ENCODE peak calls at places on chromosome 12, in eight cellular contexts. A is psoas muscle; U is heart left ventricle; Z is HepG2; T is effector memory CD4-positive, alpha-beta T cell; I is tibial artery; R is coronary artery; L is fibroblast of lung. X is an unnamed sample.

GRCh38 chr12:115437061-115437567 is 753.1 kb upstream of the TBX3 start:
- DNase-seq in I (no peak), T (no peak), Z (peak), U (peak), L (peak), R (no peak), A (no peak), X (no peak)

GRCh38 chr12:49838973-49839633 is 3.8 kb downstream of the BCDIN3D start:
- DNase-seq in Z (peak), A (no peak), U (no peak), R (no peak), T (no peak), L (peak), I (no peak), X (no peak)

GRCh38 chr12:10126401-10126800 is 3.6 kb downstream of the CLEC7A start:
- DNase-seq in R (no peak), I (no peak), T (no peak), Z (no peak), U (no peak), L (no peak), A (no peak), X (no peak)

GRCh38 chr12:67019070-67019469 is 250.1 kb upstream of the CAND1 start:
- DNase-seq in U (no peak), T (no peak), Z (no peak), I (no peak), R (no peak), A (no peak), L (peak), X (no peak)

GRCh38 chr12:109539508-109539907 is 33.8 kb downstream of the MMAB start:
- DNase-seq in T (no peak), Z (no peak), R (no peak), U (no peak), L (peak), A (no peak), I (no peak), X (no peak)

GRCh38 chr12:119229205-119229604 is 50.5 kb downstream of the HSPB8 start:
- DNase-seq in U (no peak), R (no peak), Z (no peak), A (no peak), L (no peak), T (no peak), I (no peak), X (no peak)

GRCh38 chr12:25130741-25131188 is 64.2 kb downstream of the DNAI7 start:
- DNase-seq in L (peak), T (no peak), A (no peak), U (no peak), I (no peak), Z (peak), R (no peak), X (no peak)

GRCh38 chr12:121917950-121918678 is at the start of gene CFAP251:
- DNase-seq in I (peak), R (peak), L (peak), T (peak), U (peak), Z (no peak), A (peak), X (peak)

GRCh38 chr12:44143170-44143569 is 307.3 kb downstream of the TMEM117 start:
- DNase-seq in U (no peak), L (no peak), R (no peak), T (no peak), A (no peak), I (no peak), Z (no peak), X (no peak)

DNA sequence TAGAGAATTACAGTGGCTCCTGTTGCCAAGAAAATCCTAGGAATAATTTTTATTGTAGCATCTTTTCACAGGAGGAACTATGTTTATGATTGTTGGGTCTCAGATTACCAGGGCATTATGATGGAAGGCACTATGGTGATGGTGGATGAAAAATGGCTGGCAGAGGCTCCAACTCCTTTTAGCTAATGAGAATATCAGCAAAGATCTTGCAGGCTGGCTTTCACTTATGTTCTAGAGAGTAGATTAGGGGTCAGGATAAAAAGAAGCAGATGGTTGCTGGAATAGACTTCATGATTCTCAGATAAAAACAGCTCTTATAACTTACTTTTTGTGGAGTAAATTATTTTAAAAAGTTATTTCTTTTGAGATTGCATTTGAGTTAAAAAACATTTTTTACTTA is 501.9 kb downstream of the TRHDE start:
- DNase-seq in T (no peak), U (no peak), Z (no peak), I (no peak), R (no peak), A (no peak), L (no peak), X (no peak)
- H3K27ac ChIP-seq in T (no peak), U (no peak), Z (no peak), I (no peak), R (no peak), A (no peak), L (no peak), X (no peak)

DNA sequence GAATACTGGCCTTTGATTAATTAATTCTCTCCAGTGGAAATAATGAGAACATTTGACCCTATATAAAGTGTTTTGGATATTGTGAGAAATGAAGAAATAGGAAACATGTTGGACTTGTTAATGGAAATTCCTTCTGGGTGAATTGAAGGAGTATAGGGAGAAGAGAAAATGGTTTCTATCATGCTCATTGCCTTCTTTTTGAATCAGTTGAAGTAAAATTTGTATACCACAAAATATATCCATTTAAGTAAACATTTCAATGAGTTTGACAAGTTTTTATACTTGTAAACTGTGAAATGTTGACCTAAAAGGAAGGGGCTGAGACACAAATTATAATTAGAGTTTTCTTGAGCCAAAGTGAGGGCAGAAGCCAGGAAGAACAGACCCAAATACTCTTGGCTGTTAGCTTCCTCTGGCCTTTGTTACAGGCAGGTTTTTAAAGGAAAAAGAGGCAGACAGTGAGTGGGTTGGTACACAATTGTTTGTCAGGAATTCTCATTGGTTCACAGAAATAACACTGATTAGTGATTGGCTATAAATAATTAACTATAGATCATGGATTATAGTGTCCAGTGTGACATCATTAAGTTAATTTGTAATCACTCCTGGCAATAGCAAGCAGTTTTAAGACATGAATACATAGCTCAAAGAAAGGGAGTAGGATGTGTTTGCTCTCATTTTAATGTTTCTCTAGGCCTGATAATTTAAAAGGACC is 826 bp downstream of the ZNF705A start:
- DNase-seq in U (no peak), A (no peak), Z (no peak), R (no peak), L (peak), T (no peak), I (no peak), X (no peak)
- H3K4me3 ChIP-seq in U (no peak), A (no peak), Z (no peak), R (no peak), L (no peak), T (no peak), I (no peak), X (no peak)

DNA sequence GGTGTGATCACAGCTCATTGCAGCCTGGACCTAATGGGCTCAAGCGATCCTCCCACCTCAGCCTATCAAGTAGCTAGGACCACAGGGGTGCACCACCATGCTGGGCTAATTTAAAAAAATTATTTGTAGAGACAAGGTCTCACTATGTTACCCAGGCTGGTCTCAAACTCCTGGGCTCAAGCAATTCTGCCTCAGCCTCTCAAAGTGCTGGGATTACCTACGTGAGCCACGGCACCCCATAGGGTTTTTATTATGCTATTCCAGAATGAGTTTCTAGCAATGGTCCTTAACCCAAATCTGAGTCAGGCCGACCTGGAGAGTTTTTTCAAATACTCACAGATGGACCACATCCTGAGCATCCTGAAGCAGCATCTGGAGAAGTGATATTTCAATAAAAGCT is 159.8 kb downstream of the CPNE8 start:
- DNase-seq in I (no peak), A (no peak), L (no peak), Z (no peak), U (no peak), R (no peak), T (no peak), X (no peak)
- H3K27ac ChIP-seq in I (no peak), A (no peak), L (no peak), Z (no peak), U (no peak), R (no peak), T (no peak), X (no peak)

GRCh38 chr12:75725505-75726120 is 214.2 kb upstream of the KRR1 start:
- DNase-seq in L (peak), A (no peak), U (no peak), T (no peak), R (no peak), Z (no peak), I (no peak), X (no peak)
- H3K4me3 ChIP-seq in L (no peak), A (no peak), U (no peak), T (no peak), R (no peak), Z (no peak), I (no peak), X (no peak)

DNA sequence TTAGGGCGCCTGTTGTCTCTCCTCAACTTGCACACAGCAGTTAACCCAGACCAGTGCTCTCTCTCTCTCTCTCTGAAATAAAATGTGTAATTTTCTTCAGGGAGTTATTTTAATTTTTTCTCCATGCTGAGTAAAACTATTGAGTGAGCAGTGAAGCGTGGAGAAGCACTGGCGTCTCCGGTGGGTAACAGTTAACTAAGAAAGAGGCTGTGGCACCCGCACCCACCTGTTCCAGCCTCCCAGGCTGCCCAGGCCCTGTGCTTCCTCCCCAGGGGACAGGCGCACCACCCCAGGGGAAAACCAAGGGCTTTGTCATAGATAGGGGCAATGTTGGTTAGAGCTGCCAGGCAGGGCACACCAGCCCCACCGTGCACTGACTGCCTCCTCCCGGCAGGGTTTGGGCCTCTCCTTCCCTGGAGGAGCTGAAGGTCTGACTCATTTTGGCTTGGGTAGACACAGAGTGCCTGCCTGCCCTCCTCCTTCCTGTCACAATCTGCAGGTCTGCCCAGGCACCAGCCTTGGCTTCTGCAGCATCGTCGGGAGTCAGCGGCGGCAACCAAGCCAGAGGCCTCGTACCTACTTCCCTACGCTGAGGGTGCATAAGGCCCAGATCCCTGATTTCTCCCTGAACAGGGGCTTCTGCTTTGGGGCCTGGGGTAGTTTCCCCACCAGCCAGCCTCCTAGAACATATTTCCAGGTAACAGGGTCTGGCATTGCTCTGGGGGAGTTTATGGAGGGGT is 3.9 kb downstream of the HOXC5 start:
- DNase-seq in L (no peak), T (no peak), U (no peak), I (no peak), R (no peak), Z (no peak), A (peak), X (no peak)
- H3K27ac ChIP-seq in L (no peak), T (no peak), U (no peak), I (peak), R (no peak), Z (no peak), A (no peak), X (peak)